ENCODE peak calls at places on chromosomes 1 and 21, in four cellular contexts. V is ACHN, Y is lower leg skin, S is IMR-90. M is an unnamed sample.

GRCh38 chr1:206736878-206737728 is 33.5 kb upstream of the IL19 start:
- DNase-seq in V (no peak), Y (no peak), S (no peak), M (no peak)

GRCh38 chr1:32066489-32066873 is 6.3 kb upstream of the TMEM39B start:
- DNase-seq in V (no peak), Y (peak; percentile 88), S (peak; percentile 79), M (peak; percentile 41)

GRCh38 chr21:28489197-28489596 is 503.5 kb downstream of the LTN1 start:
- DNase-seq in V (no peak), Y (no peak), S (no peak), M (no peak)

GRCh38 chr21:39845581-39846130 is 21.6 kb upstream of the PCP4 start:
- DNase-seq in V (peak; percentile 87), Y (no peak), S (no peak), M (no peak)

GRCh38 chr1:24149854-24150227 is 6.9 kb upstream of the IL22RA1 start:
- DNase-seq in V (peak; percentile 57), Y (peak; percentile 77), S (peak; percentile 69), M (peak; percentile 48)

GRCh38 chr1:67723620-67724019 is 38.6 kb downstream of the GADD45A start:
- DNase-seq in V (peak; percentile 18), Y (no peak), S (peak; percentile 73), M (no peak)

GRCh38 chr1:99327357-99327756 is 63.1 kb downstream of the PLPPR4 start:
- DNase-seq in V (no peak), Y (no peak), S (no peak), M (no peak)

GRCh38 chr1:214476958-214477870 is 74.2 kb downstream of the PTPN14 start:
- DNase-seq in V (peak; percentile 96), Y (no peak), S (peak; percentile 95), M (no peak)

GRCh38 chr1:26297791-26298124 is 8.7 kb downstream of the UBXN11 start:
- DNase-seq in V (no peak), Y (no peak), S (no peak), M (no peak)

GRCh38 chr1:3348196-3348865 is 106.1 kb upstream of the ARHGEF16 start:
- DNase-seq in V (no peak), Y (no peak), S (no peak), M (no peak)

GRCh38 chr1:20032425-20032824 is 37.6 kb upstream of the PLA2G5 start:
- DNase-seq in V (no peak), Y (no peak), S (no peak), M (no peak)

GRCh38 chr1:222749927-222750326 is 12.9 kb downstream of the FAM177B start:
- DNase-seq in V (no peak), Y (no peak), S (no peak), M (no peak)

GRCh38 chr1:233242827-233243483 is 52.6 kb downstream of the PCNX2 start:
- DNase-seq in V (no peak), Y (no peak), S (no peak), M (no peak)

GRCh38 chr1:39076127-39076798 is 50.1 kb downstream of the NDUFS5 start:
- DNase-seq in V (no peak), Y (peak; percentile 45), S (peak; percentile 65), M (no peak)

GRCh38 chr1:10754571-10755329 is 41.7 kb downstream of the CASZ1 start:
- DNase-seq in V (no peak), Y (no peak), S (peak; percentile 33), M (no peak)

GRCh38 chr1:230212405-230212936 is 145.4 kb downstream of the GALNT2 start:
- DNase-seq in V (no peak), Y (no peak), S (no peak), M (no peak)

GRCh38 chr1:153951801-153952200 is 5.3 kb upstream of the DENND4B start:
- DNase-seq in V (no peak), Y (no peak), S (no peak), M (no peak)

GRCh38 chr1:160639652-160640051 is 7.2 kb downstream of the SLAMF1 start:
- DNase-seq in V (no peak), Y (no peak), S (no peak), M (no peak)

GRCh38 chr1:40394456-40395172 is 21.1 kb downstream of the SMAP2 start:
- DNase-seq in V (no peak), Y (no peak), S (peak; percentile 78), M (no peak)

GRCh38 chr1:203985044-203985443 is 87.9 kb upstream of the SOX13 start:
- DNase-seq in V (no peak), Y (no peak), S (no peak), M (peak; percentile 19)

GRCh38 chr1:197986817-197987216 is 69.6 kb downstream of the LHX9 start:
- DNase-seq in V (no peak), Y (no peak), S (no peak), M (no peak)

GRCh38 chr21:16079830-16080229 is 350.0 kb downstream of the USP25 start:
- DNase-seq in V (no peak), Y (no peak), S (peak; percentile 81), M (no peak)

GRCh38 chr1:39900662-39901485 is 843 bp downstream of the MYCL start:
- DNase-seq in V (peak; percentile 26), Y (no peak), S (peak; percentile 19), M (peak; percentile 21)

GRCh38 chr1:30417701-30418425 is 305.5 kb downstream of the MATN1 start:
- DNase-seq in V (no peak), Y (no peak), S (no peak), M (no peak)